ENCODE peak calls at places on chromosomes 11 and 22, in four cellular contexts. K, M, S and Y are unnamed samples. For H3K36me3, the result is how much of the 10 kb centered on the place peaks cover.

GRCh38 chr11:133133053-133133452 is 399.2 kb downstream of the OPCML start:
- DNase-seq in S (no peak), M (no peak), K (no peak), Y (no peak)

GRCh38 chr11:130166457-130166784 is 6.8 kb downstream of the ST14 start:
- DNase-seq in K (no peak), S (no peak), M (no peak), Y (no peak)

GRCh38 chr22:37290737-37291136 is 8.4 kb downstream of the CYTH4 start:
- DNase-seq in K (no peak), M (no peak), S (no peak), Y (no peak)

GRCh38 chr11:36391062-36391461 is 95.0 kb downstream of the PRR5L start:
- DNase-seq in S (no peak), K (no peak), M (no peak), Y (no peak)

GRCh38 chr11:110356769-110357671 is 60.6 kb upstream of the RDX start:
- DNase-seq in M (no peak), S (no peak), K (no peak), Y (no peak)

GRCh38 chr11:113689711-113690618 is 16.1 kb downstream of the TMPRSS5 start:
- DNase-seq in K (no peak), S (no peak), M (no peak), Y (no peak)

GRCh38 chr11:75022289-75022688 is 33.6 kb downstream of the NEU3 start:
- DNase-seq in K (no peak), S (no peak), M (no peak), Y (no peak)

GRCh38 chr11:134677338-134677948 is 265.4 kb upstream of the B3GAT1 start:
- DNase-seq in K (no peak), M (no peak), S (no peak), Y (no peak)

GRCh38 chr11:56910785-56911184 is 77.9 kb upstream of the OR5AK2 start:
- DNase-seq in S (no peak), K (no peak), M (no peak), Y (no peak)

GRCh38 chr22:39240841-39241631 is 3.7 kb downstream of the PDGFB start:
- DNase-seq in M (peak), K (peak), S (peak), Y (no peak)

GRCh38 chr22:45318558-45319318 is 9.0 kb downstream of the FAM118A start:
- DNase-seq in S (peak), M (no peak), K (peak), Y (no peak)

GRCh38 chr22:31046591-31047226 is 34.4 kb upstream of the SMTN start:
- DNase-seq in K (no peak), S (no peak), M (peak), Y (no peak)

GRCh38 chr11:65316979-65317786 is 2.5 kb downstream of the CDC42EP2 start:
- DNase-seq in M (peak), S (no peak), K (no peak), Y (no peak)

GRCh38 chr11:12281571-12282478 is 95.5 kb upstream of the PARVA start:
- DNase-seq in K (peak), S (peak), M (peak), Y (no peak)

GRCh38 chr22:48309115-48309705 is 1518.5 kb downstream of the BRD1 start:
- DNase-seq in S (no peak), K (no peak), M (no peak), Y (no peak)

GRCh38 chr11:12642040-12642439 is 32.2 kb upstream of the TEAD1 start:
- DNase-seq in S (no peak), K (no peak), M (no peak), Y (no peak)

GRCh38 chr22:46887978-46888377 is 125.5 kb downstream of the TBC1D22A start:
- DNase-seq in M (no peak), K (no peak), S (no peak), Y (no peak)

GRCh38 chr11:60251485-60252207 is 8.7 kb upstream of the MS4A4E start:
- DNase-seq in S (no peak), M (no peak), K (peak), Y (no peak)

GRCh38 chr22:22710719-22711531 is 66.5 kb downstream of the GGTLC2 start:
- DNase-seq in M (peak), K (peak), S (peak), Y (no peak)

GRCh38 chr22:45083659-45084305 is 74.0 kb upstream of the PHF21B start:
- DNase-seq in M (no peak), K (no peak), S (no peak), Y (no peak)

GRCh38 chr11:66438504-66439466 is at the start of gene MRPL11:
- DNase-seq in M (peak), K (peak), S (peak), Y (peak)

GRCh38 chr11:7967826-7968225 is 2.6 kb upstream of the NLRP10 start:
- DNase-seq in K (no peak), S (no peak), M (no peak), Y (no peak)

GRCh38 chr22:17902960-17903359 is 121.4 kb downstream of the MICAL3 start:
- DNase-seq in S (no peak), M (no peak), K (no peak), Y (no peak)

GRCh38 chr11:105636496-105636895 is 26.6 kb downstream of the GRIA4 start:
- DNase-seq in S (no peak), K (no peak), M (no peak), Y (no peak)

GRCh38 chr11:107439586-107440201 is 17.9 kb downstream of the CWF19L2 start:
- DNase-seq in S (no peak), M (no peak), K (no peak), Y (no peak)
- H3K36me3 ChIP-seq in S (under half), M (half or more), K (under half), Y (half or more)

DNA sequence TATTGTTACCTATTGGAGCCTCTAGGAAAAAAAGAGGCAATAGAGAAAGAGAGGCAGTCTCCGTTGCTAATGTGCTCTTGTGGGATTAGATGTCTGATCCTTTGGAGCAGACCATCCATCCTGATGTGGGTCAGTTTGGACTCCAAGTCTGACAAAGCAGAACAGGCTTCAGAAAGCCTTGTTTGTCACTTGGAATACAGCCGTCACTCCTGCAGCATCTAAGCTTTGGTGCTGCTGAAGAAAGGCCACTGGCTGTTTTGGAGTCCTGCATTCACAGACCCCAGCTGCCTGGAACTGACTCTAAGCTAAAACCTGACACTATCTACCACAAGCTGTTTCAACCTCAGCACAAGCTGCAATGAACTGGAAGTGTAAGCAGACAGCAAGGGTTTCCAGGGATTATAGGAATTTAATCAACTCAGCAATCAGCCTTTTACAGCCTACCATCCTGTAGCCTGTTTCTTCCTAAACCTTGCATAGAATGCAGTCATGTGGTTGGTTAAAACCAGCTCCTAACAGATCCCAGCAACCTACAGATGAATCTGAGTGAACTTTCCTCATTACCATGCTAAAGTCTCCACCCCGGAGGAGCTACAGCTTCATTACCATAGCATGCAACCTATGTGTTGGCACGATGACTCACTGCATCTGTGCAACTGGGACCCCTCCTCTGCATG is 3.7 kb upstream of the PLAAT4 start:
- DNase-seq in S (no peak), M (no peak), K (no peak), Y (no peak)
- H3K4me3 ChIP-seq in S (no peak), M (no peak), K (no peak), Y (no peak)

DNA sequence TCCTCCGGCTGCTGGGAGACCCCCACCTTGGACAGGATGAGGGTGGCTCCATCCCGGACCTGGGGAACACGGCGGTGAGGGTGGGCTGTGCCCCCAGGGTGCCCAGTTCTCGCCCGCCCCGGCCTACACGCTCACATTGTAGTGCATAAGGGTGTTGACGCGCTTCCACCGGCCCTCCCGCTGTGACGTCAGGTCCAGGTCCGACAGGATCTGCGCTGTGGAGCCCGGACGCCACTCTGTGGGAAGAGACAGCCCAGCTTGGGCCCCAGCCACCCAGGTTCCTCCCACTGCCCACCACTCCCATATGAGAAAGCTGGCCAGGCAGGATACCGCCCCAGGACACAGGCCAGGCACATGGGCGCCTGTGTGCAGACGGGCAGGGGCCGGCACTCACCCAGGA is 8.3 kb upstream of the MAPK11 start:
- DNase-seq in S (no peak), K (no peak), M (no peak), Y (no peak)
- H3K36me3 ChIP-seq in S (under half), K (under half), M (half or more), Y (half or more)

GRCh38 chr11:20031155-20032001 is 128.9 kb downstream of the DBX1 start:
- DNase-seq in K (no peak), S (no peak), M (no peak), Y (no peak)
- H3K4me3 ChIP-seq in K (no peak), S (no peak), M (no peak), Y (no peak)

DNA sequence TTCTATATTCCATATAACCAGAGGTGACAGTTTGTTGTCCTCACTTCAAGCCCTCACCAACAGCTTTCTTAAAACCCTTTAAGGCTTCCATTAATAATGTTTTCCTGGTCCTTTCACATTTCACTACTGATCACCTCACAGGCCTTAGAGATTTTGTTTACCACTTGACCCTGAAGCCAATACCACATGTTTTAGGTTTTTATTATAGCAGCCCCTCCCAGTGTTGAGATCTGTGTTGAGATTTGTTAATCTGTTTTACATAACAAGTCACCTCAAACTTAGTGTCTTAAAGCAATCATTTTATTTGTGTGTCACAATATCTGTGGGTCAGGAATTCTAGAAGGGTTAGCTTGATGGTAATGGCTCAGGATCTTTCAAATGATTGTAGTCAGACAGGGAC is 49.9 kb downstream of the FAR1 start:
- DNase-seq in M (no peak), K (no peak), S (no peak), Y (no peak)
- H3K36me3 ChIP-seq in M (half or more), K (under half), S (under half), Y (half or more)

GRCh38 chr22:33302049-33302545 is 243.9 kb upstream of the SYN3 start:
- DNase-seq in S (no peak), M (peak), K (peak), Y (peak)
- H3K4me3 ChIP-seq in S (no peak), M (no peak), K (no peak), Y (no peak)

GRCh38 chr22:25360891-25361645 is 141.6 kb downstream of the CRYBB2 start:
- DNase-seq in M (no peak), K (no peak), S (no peak), Y (no peak)
- H3K36me3 ChIP-seq in M (under half), K (under half), S (under half), Y (under half)

GRCh38 chr11:118621071-118621815 is 13.8 kb downstream of the PHLDB1 start:
- DNase-seq in K (no peak), M (peak), S (no peak), Y (no peak)

GRCh38 chr11:118620529-118621070 is 13.2 kb downstream of the PHLDB1 start:
- DNase-seq in S (no peak), K (no peak), M (peak), Y (no peak)

GRCh38 chr11:118621898-118622375 is 14.5 kb downstream of the PHLDB1 start:
- DNase-seq in K (no peak), S (no peak), M (no peak), Y (no peak)

GRCh38 chr11:118623291-118623655 is 15.9 kb downstream of the PHLDB1 start:
- DNase-seq in K (no peak), S (no peak), M (peak), Y (no peak)

DNA sequence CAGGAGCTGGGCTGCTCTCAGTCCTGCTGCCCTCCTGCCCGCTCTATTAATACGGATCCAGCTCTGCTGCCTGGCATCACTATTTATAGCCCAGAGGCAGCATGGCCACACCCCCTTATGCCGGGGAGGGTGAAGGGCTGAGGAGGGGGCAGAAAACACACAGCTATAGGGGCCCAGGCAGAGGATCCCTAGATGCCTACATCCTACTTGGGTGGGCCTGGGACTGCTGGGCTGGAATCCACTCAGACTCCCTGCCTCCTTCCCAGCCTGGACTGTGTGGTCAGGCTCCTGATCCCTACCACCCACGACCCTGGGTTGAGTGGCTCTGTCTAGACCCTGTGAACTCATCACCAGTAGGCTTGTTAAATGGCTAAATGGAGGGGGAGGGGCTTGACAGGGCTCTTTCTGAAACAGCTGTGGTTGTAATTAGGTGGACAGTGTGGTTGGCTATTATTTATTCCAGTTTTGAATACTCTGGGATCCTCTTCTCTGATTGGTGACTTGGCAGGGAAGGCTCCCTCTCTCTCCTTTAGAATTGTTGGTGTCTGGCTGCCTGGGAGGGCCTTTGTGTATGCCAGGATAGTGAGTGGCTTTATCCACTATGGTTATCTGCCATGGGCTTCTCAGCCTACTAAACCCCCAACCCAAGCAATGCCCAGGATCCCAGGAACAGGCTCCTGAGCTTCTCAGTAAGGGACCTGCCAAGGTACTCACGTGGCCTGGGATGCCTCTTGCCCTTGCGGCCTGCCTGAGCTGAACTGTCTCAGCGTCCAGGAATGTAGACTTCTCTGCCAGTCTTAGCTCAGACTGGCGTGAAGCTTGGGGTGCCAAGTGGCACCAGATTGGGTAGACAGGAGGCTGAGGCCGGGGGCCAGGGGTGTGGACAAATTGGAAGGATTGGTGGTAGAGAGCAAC is 15.2 kb downstream of the PHLDB1 start:
- DNase-seq in K (no peak), M (peak), S (no peak), Y (no peak)
- H3K4me3 ChIP-seq in K (no peak), M (peak), S (no peak), Y (peak)

GRCh38 chr11:32103941-32104340 is 13.1 kb downstream of the RCN1 start:
- DNase-seq in K (no peak), M (no peak), S (no peak), Y (no peak)

GRCh38 chr11:32099516-32099915 is 8.6 kb downstream of the RCN1 start:
- DNase-seq in K (no peak), S (no peak), M (no peak), Y (no peak)

GRCh38 chr11:32101791-32102190 is 10.9 kb downstream of the RCN1 start:
- DNase-seq in K (no peak), M (no peak), S (no peak), Y (no peak)

GRCh38 chr11:32098142-32098903 is 7.4 kb downstream of the RCN1 start:
- DNase-seq in M (no peak), S (no peak), K (no peak), Y (no peak)

GRCh38 chr11:32100495-32100894 is 9.6 kb downstream of the RCN1 start:
- DNase-seq in K (no peak), M (no peak), S (no peak), Y (no peak)
- H3K36me3 ChIP-seq in K (under half), M (half or more), S (under half), Y (under half)